ENCODE peak calls at places on chromosomes 4 and X, in eight cellular contexts. O is HepG2, J is HCT116, G is GM23338, T is endothelial cell of umbilical vein, H is H1, Z is K562, V is SK-N-MC. A is an unnamed sample.

GRCh38 chrX:6226646-6227444 is 1.8 kb downstream of the NLGN4X start:
- DNase-seq in V (no peak), G (peak), H (no peak), J (no peak), Z (no peak), O (no peak), T (no peak), A (no peak)

GRCh38 chr4:40183615-40184411 is 13.0 kb upstream of the RHOH start:
- DNase-seq in H (no peak), V (no peak), J (no peak), T (no peak), G (no peak), O (no peak), Z (no peak), A (no peak)

GRCh38 chr4:73740353-73740778 is at the start of gene CXCL8:
- DNase-seq in H (no peak), J (peak), T (peak), Z (peak), O (peak), V (peak), G (peak), A (no peak)

GRCh38 chr4:112511294-112512118 is 4.5 kb downstream of the NEUROG2 start:
- DNase-seq in Z (no peak), G (peak), H (no peak), J (no peak), V (no peak), T (no peak), O (no peak), A (no peak)

GRCh38 chr4:182975806-182976205 is 58.6 kb upstream of the DCTD start:
- DNase-seq in O (no peak), T (peak), H (no peak), V (no peak), G (no peak), Z (peak), J (peak), A (peak)

GRCh38 chr4:189940178-189941004 is at the start of gene FRG1:
- DNase-seq in H (peak), G (peak), V (peak), T (peak), O (peak), J (peak), Z (peak), A (peak)

GRCh38 chr4:77821775-77822174 is 2.6 kb upstream of the CNOT6L start:
- DNase-seq in J (no peak), Z (no peak), T (peak), O (no peak), H (no peak), G (no peak), V (no peak), A (no peak)

GRCh38 chrX:120672389-120672788 is 42.5 kb upstream of the C1GALT1C1 start:
- DNase-seq in V (no peak), G (no peak), Z (no peak), T (peak), H (no peak), O (peak), J (peak), A (no peak)

GRCh38 chr4:11529625-11530201 is 101.0 kb upstream of the HS3ST1 start:
- DNase-seq in T (peak), J (no peak), Z (no peak), G (no peak), V (no peak), O (no peak), H (no peak), A (no peak)

GRCh38 chrX:153726286-153727107 is 1.8 kb downstream of the ABCD1 start:
- DNase-seq in J (no peak), V (no peak), G (peak), Z (peak), H (peak), O (peak), T (peak), A (peak)

GRCh38 chr4:81919810-81920209 is 448.1 kb upstream of the RASGEF1B start:
- DNase-seq in H (no peak), T (no peak), V (no peak), J (no peak), Z (no peak), G (peak), O (no peak), A (no peak)

GRCh38 chr4:6742507-6742906 is 26.5 kb downstream of the BLOC1S4 start:
- DNase-seq in O (no peak), V (no peak), G (no peak), T (no peak), H (no peak), Z (no peak), J (no peak), A (no peak)

GRCh38 chr4:186676531-186677158 is 47.0 kb downstream of the FAT1 start:
- DNase-seq in O (no peak), H (no peak), Z (no peak), V (no peak), G (peak), J (no peak), T (no peak), A (no peak)

GRCh38 chrX:149950681-149951080 is 12.4 kb upstream of the EOLA2 start:
- DNase-seq in V (no peak), Z (peak), T (peak), H (no peak), J (peak), O (peak), G (peak), A (no peak)

GRCh38 chrX:21847342-21847741 is 7.9 kb downstream of the MBTPS2 start:
- DNase-seq in Z (no peak), T (no peak), O (no peak), V (no peak), H (no peak), J (no peak), G (no peak), A (no peak)

GRCh38 chr4:83208371-83208770 is 76.2 kb downstream of the COQ2 start:
- DNase-seq in Z (no peak), O (no peak), J (no peak), H (no peak), V (no peak), G (no peak), T (no peak), A (no peak)

GRCh38 chrX:102968216-102968615 is 31.1 kb downstream of the RAB40AL start:
- DNase-seq in G (no peak), J (no peak), O (no peak), T (no peak), V (no peak), H (no peak), Z (no peak), A (no peak)

DNA sequence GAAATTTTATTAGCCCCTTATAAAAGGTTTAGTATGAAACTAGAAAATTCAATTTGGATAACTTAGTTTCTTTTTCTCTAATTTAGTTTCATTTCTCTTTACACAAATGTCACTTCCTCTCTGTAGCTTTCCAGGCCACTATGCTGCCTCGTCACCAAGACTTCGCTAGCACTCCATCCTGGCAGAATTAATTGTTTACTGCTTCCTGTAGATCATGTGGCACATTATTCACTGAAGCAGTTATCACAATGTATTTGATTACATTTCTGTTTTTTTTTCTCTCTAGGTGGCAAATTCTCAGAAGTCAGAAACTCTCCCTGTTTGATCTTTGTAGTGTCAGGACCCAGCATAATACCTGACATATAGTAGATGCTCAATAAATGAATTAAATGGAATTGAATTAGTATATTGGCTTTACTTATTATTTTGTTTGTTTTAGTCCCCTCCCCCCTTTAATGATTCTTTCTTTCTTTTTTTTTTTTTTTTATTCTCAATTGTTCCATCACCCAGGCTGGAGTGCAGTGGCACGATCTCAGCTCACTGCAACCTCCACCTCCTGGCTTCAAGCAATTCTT is 9.3 kb upstream of the SAT1 start:
- DNase-seq in O (no peak), H (no peak), J (no peak), G (no peak), V (no peak), T (peak), Z (no peak), A (peak)
- TF ChIP-seq POLR2AphosphoS5 in O (no peak), H (no peak), J (no peak), G (no peak), V (no peak), T (no peak), Z (no peak), A (no peak)

GRCh38 chrX:40004916-40005289 is 92.9 kb downstream of the BCOR start:
- DNase-seq in J (no peak), V (no peak), H (no peak), G (peak), O (no peak), T (no peak), Z (no peak), A (no peak)

GRCh38 chrX:40007746-40008705 is 89.7 kb downstream of the BCOR start:
- DNase-seq in T (no peak), O (no peak), H (no peak), J (no peak), V (peak), G (peak), Z (no peak), A (no peak)

GRCh38 chrX:40005290-40006011 is 92.3 kb downstream of the BCOR start:
- DNase-seq in Z (no peak), H (no peak), T (no peak), J (no peak), O (no peak), V (no peak), G (peak), A (no peak)

GRCh38 chrX:40007136-40007535 is 90.6 kb downstream of the BCOR start:
- DNase-seq in T (no peak), H (no peak), J (no peak), V (peak), Z (no peak), G (peak), O (no peak), A (no peak)

GRCh38 chrX:40006025-40007017 is 91.4 kb downstream of the BCOR start:
- DNase-seq in G (peak), T (no peak), H (no peak), Z (no peak), O (no peak), V (no peak), J (no peak), A (no peak)
- TF ChIP-seq EZH2 in G (no peak), T (no peak), H (peak), Z (no peak), O (no peak), V (no peak), J (no peak), A (no peak)

DNA sequence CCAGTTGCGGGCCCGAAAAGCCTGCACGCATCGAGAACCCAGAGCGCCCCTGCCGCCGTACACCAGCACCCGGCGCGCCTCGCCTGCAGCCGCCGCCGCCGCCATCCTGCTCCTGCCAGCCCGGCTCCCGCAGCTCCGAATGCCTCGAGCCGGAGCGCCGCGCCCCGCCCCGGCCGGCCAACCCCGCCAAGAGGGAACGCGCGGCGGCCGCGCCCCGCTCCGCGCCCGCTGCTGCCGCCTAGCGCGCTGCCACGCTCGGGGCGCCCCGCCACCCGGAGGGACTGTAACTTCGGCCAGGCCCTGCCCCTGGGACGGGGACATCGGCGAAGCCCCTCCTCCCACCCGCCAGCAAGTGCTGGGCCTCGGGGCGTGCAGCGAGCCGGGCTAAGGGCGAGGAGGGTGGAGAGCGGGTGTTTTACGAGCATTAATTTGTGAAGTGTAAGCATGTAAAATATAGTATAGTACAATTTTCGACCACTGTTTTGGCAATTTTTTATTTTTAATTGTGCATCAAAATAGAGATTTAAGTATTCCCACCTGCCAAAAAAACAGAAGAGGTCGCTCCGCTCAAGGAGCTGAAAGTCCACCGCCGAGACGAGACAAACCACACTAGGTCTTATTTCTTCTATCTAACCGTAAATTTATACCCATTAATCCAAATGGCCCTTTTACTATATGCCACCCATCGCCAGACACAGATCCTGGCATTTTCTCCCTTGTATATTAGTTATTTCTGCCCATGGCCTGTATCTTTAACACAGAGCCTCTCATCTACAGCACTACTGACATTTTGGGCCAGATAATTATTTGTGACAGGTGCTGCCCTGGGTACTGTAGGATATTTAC is at the start of gene QDPR:
- DNase-seq in V (no peak), T (peak), O (peak), G (peak), J (peak), Z (peak), H (peak), A (peak)
- TF ChIP-seq POLR2AphosphoS5 in V (no peak), T (peak), O (peak), G (peak), J (peak), Z (no peak), H (no peak), A (no peak)

GRCh38 chr4:184383497-184384055 is 90.8 kb downstream of the IRF2 start:
- DNase-seq in Z (no peak), G (no peak), H (no peak), V (no peak), J (peak), O (peak), T (peak), A (no peak)
- TF ChIP-seq EZH2 in Z (no peak), G (no peak), H (no peak), V (no peak), J (no peak), O (no peak), T (no peak), A (no peak)

GRCh38 chr4:151165205-151166000 is 66.0 kb downstream of the RPS3A start:
- DNase-seq in J (no peak), G (no peak), O (no peak), T (no peak), H (no peak), V (peak), Z (no peak), A (no peak)

GRCh38 chr4:151166662-151167061 is 67.2 kb downstream of the RPS3A start:
- DNase-seq in T (no peak), G (no peak), J (no peak), O (no peak), Z (no peak), V (no peak), H (no peak), A (no peak)

GRCh38 chr4:151167561-151167960 is 68.1 kb downstream of the RPS3A start:
- DNase-seq in J (no peak), T (no peak), O (no peak), Z (no peak), V (no peak), G (peak), H (no peak), A (no peak)

GRCh38 chr4:151169900-151170299 is 70.5 kb downstream of the RPS3A start:
- DNase-seq in G (no peak), O (no peak), V (no peak), H (no peak), T (no peak), Z (no peak), J (no peak), A (no peak)

GRCh38 chr4:151169223-151169622 is 69.8 kb downstream of the RPS3A start:
- DNase-seq in T (no peak), J (no peak), O (no peak), G (no peak), Z (no peak), H (no peak), V (peak), A (no peak)
- TF ChIP-seq POLR2AphosphoS5 in T (no peak), J (no peak), O (no peak), G (no peak), Z (no peak), H (no peak), V (no peak), A (no peak)

GRCh38 chr4:54101190-54102041 is 1.5 kb downstream of the GSX2 start:
- DNase-seq in G (peak), Z (no peak), T (no peak), O (no peak), J (no peak), V (no peak), H (no peak), A (no peak)
- TF ChIP-seq EZH2 in G (peak), Z (no peak), T (peak), O (peak), J (no peak), V (no peak), H (peak), A (no peak)

GRCh38 chr4:98643760-98644159 is 14.7 kb downstream of the TSPAN5 start:
- DNase-seq in J (no peak), Z (no peak), T (no peak), V (no peak), G (no peak), O (no peak), H (no peak), A (no peak)

GRCh38 chr4:98648602-98649001 is 9.8 kb downstream of the TSPAN5 start:
- DNase-seq in T (peak), J (no peak), V (no peak), H (no peak), G (no peak), O (no peak), Z (no peak), A (no peak)

GRCh38 chr4:98645527-98645926 is 12.9 kb downstream of the TSPAN5 start:
- DNase-seq in Z (no peak), V (no peak), J (no peak), O (no peak), H (no peak), T (no peak), G (no peak), A (no peak)

GRCh38 chr4:98642991-98643426 is 15.4 kb downstream of the TSPAN5 start:
- DNase-seq in G (no peak), Z (no peak), T (peak), J (peak), V (no peak), H (no peak), O (peak), A (no peak)

GRCh38 chr4:98646422-98646821 is 12.0 kb downstream of the TSPAN5 start:
- DNase-seq in G (no peak), J (no peak), V (no peak), O (no peak), H (no peak), T (no peak), Z (no peak), A (no peak)
- TF ChIP-seq POLR2AphosphoS5 in G (no peak), J (no peak), V (no peak), O (no peak), H (no peak), T (no peak), Z (no peak), A (no peak)

GRCh38 chr4:144648042-144648441 is 2.1 kb downstream of the HHIP start:
- DNase-seq in Z (no peak), T (no peak), V (no peak), J (no peak), H (no peak), G (peak), O (no peak), A (no peak)

GRCh38 chr4:144647095-144647959 is 1.4 kb downstream of the HHIP start:
- DNase-seq in G (peak), H (no peak), O (no peak), J (no peak), Z (peak), V (no peak), T (peak), A (no peak)

GRCh38 chr4:144645621-144646522 is at the start of gene HHIP:
- DNase-seq in V (no peak), J (no peak), O (peak), H (no peak), Z (peak), G (peak), T (peak), A (no peak)

GRCh38 chr4:144645102-144645469 is 870 bp upstream of the HHIP start:
- DNase-seq in H (no peak), J (no peak), T (no peak), Z (no peak), O (no peak), G (peak), V (no peak), A (no peak)

GRCh38 chr4:144646523-144647094 is 653 bp downstream of the HHIP start:
- DNase-seq in V (no peak), J (no peak), Z (no peak), T (peak), O (no peak), H (no peak), G (peak), A (no peak)
- TF ChIP-seq EZH2 in V (no peak), J (no peak), Z (no peak), T (no peak), O (no peak), H (peak), G (peak), A (no peak)

GRCh38 chr4:64014647-64015046 is 394.6 kb downstream of the TECRL start:
- DNase-seq in Z (no peak), O (no peak), J (no peak), V (no peak), H (no peak), G (no peak), T (no peak), A (no peak)
- TF ChIP-seq POLR2AphosphoS5 in Z (no peak), O (no peak), J (no peak), V (no peak), H (no peak), G (no peak), T (no peak), A (no peak)

GRCh38 chr4:168309781-168310180 is 8.8 kb downstream of the DDX60 start:
- DNase-seq in H (no peak), Z (no peak), T (peak), G (peak), J (no peak), O (no peak), V (no peak), A (no peak)
- TF ChIP-seq EZH2 in H (no peak), Z (no peak), T (no peak), G (no peak), J (no peak), O (no peak), V (no peak), A (no peak)

A was measured in GM12878.